ENCODE peak calls at places on chromosome 11, in seven cellular contexts. Y is HEK293T; B is AG04449; K is activated CD4-positive, alpha-beta T cell treated with anti-CD3 and anti-CD28 coated beads, Interleukin-2, amount 50 U/mL, for 48 hours; H is GM04504; M is iris pigment epithelial cell; A is NCI-H2029. R is an unnamed sample.
A peak's percentile ranks its signal among the peaks of the same experiment; 100 is the strongest.

GRCh38 chr11:78786086-78786485 is 211.4 kb upstream of the NARS2 start:
- DNase-seq in K (no peak), H (no peak), Y (no peak), B (no peak), M (no peak), A (no peak), R (no peak)

GRCh38 chr11:112162761-112163669 is 879 bp downstream of the IL18 start:
- DNase-seq in A (no peak), H (no peak), B (peak; percentile 17), M (peak; percentile 45), Y (no peak), K (no peak), R (no peak)

GRCh38 chr11:65315204-65315865 is 669 bp downstream of the CDC42EP2 start:
- DNase-seq in A (peak; percentile 51), B (no peak), H (no peak), K (peak; percentile 85), M (peak; percentile 63), Y (peak; percentile 84), R (peak; percentile 98)

GRCh38 chr11:131481317-131481716 is 110.9 kb downstream of the NTM start:
- DNase-seq in M (no peak), A (no peak), K (no peak), Y (no peak), H (no peak), B (no peak), R (no peak)

GRCh38 chr11:108984548-108984947 is 319.7 kb downstream of the DDX10 start:
- DNase-seq in Y (no peak), M (no peak), K (no peak), H (no peak), B (no peak), A (no peak), R (no peak)

GRCh38 chr11:57618438-57618837 is 21.0 kb downstream of the SERPING1 start:
- DNase-seq in Y (no peak), M (no peak), K (no peak), A (no peak), H (no peak), B (no peak), R (no peak)

GRCh38 chr11:86089659-86090058 is 20.8 kb upstream of the PICALM start:
- DNase-seq in K (no peak), A (no peak), H (peak; percentile 71), M (peak; percentile 72), B (peak; percentile 87), Y (no peak), R (no peak)

GRCh38 chr11:75896843-75897419 is 81.9 kb downstream of the UVRAG start:
- DNase-seq in B (peak; percentile 16), Y (peak; percentile 28), M (peak; percentile 43), K (no peak), A (peak; percentile 32), H (peak; percentile 21), R (no peak)

GRCh38 chr11:45795379-45795778 is 9.6 kb upstream of the SLC35C1 start:
- DNase-seq in A (no peak), M (no peak), B (no peak), H (no peak), K (no peak), Y (no peak), R (no peak)

GRCh38 chr11:110972640-110973039 is 260.4 kb upstream of the ARHGAP20 start:
- DNase-seq in K (no peak), M (peak; percentile 98), A (no peak), Y (no peak), H (peak; percentile 41), B (no peak), R (no peak)

GRCh38 chr11:68430801-68431200 is 29.8 kb upstream of the PPP6R3 start:
- DNase-seq in Y (no peak), B (no peak), A (peak; percentile 95), M (no peak), H (no peak), K (no peak), R (no peak)

GRCh38 chr11:87295237-87295636 is 257.5 kb downstream of the TMEM135 start:
- DNase-seq in A (no peak), H (no peak), K (no peak), M (no peak), B (no peak), Y (no peak), R (no peak)

GRCh38 chr11:15830730-15831443 is 525.5 kb downstream of the SOX6 start:
- DNase-seq in H (no peak), K (no peak), M (no peak), B (no peak), A (no peak), Y (no peak), R (no peak)

GRCh38 chr11:8237453-8237852 is 26.2 kb downstream of the LMO1 start:
- DNase-seq in A (no peak), Y (no peak), H (no peak), K (no peak), B (no peak), M (no peak), R (no peak)

GRCh38 chr11:65814960-65815565 is 18.7 kb upstream of the SNX32 start:
- DNase-seq in K (no peak), Y (no peak), B (no peak), M (no peak), A (no peak), H (no peak), R (no peak)